ENCODE peak calls at places on chromosomes 3 and 15, in nine cellular contexts. One of them, this sample, is unnamed.

GRCh38 chr15:41648770-41649169 is 11.4 kb upstream of the MGA start:
- DNase-seq in immature natural killer cell: no peak
- DNase-seq in HCEC 1CT: peak; percentile 75
- DNase-seq in DMS79: no peak
- DNase-seq in NCI-H1930: no peak
- DNase-seq in choroid plexus epithelial cell: peak; percentile 61
- DNase-seq in NCI-H1436: no peak
- DNase-seq in EH: peak; percentile 49
- DNase-seq in aorta: no peak
- DNase-seq in this sample: no peak

GRCh38 chr15:101496198-101496986 is 6.9 kb upstream of the PCSK6 start:
- DNase-seq in immature natural killer cell: no peak
- DNase-seq in HCEC 1CT: no peak
- DNase-seq in DMS79: no peak
- DNase-seq in NCI-H1436: no peak
- DNase-seq in EH: no peak
- DNase-seq in NCI-H1930: no peak
- DNase-seq in choroid plexus epithelial cell: no peak
- DNase-seq in aorta: no peak
- DNase-seq in this sample: peak; percentile 19

GRCh38 chr15:60854858-60855568 is 374.1 kb downstream of the RORA start:
- DNase-seq in choroid plexus epithelial cell: peak; percentile 30
- DNase-seq in NCI-H1930: no peak
- DNase-seq in NCI-H1436: no peak
- DNase-seq in aorta: no peak
- DNase-seq in DMS79: no peak
- DNase-seq in immature natural killer cell: no peak
- DNase-seq in EH: no peak
- DNase-seq in HCEC 1CT: peak; percentile 30
- DNase-seq in this sample: peak; percentile 18

GRCh38 chr15:38883987-38884386 is 319.4 kb upstream of the RASGRP1 start:
- DNase-seq in HCEC 1CT: no peak
- DNase-seq in choroid plexus epithelial cell: peak; percentile 43
- DNase-seq in NCI-H1436: no peak
- DNase-seq in NCI-H1930: no peak
- DNase-seq in EH: peak; percentile 93
- DNase-seq in immature natural killer cell: no peak
- DNase-seq in aorta: no peak
- DNase-seq in DMS79: no peak
- DNase-seq in this sample: no peak

GRCh38 chr15:80920271-80920699 is 69.3 kb downstream of the MESD start:
- DNase-seq in immature natural killer cell: peak; percentile 38
- DNase-seq in DMS79: no peak
- DNase-seq in NCI-H1436: no peak
- DNase-seq in HCEC 1CT: no peak
- DNase-seq in choroid plexus epithelial cell: no peak
- DNase-seq in aorta: no peak
- DNase-seq in NCI-H1930: no peak
- DNase-seq in EH: no peak
- DNase-seq in this sample: peak; percentile 43

GRCh38 chr3:151446002-151446340 is 14.9 kb downstream of the IGSF10 start:
- DNase-seq in aorta: no peak
- DNase-seq in immature natural killer cell: no peak
- DNase-seq in EH: no peak
- DNase-seq in NCI-H1930: no peak
- DNase-seq in HCEC 1CT: no peak
- DNase-seq in NCI-H1436: no peak
- DNase-seq in DMS79: no peak
- DNase-seq in choroid plexus epithelial cell: no peak
- DNase-seq in this sample: no peak

GRCh38 chr3:53570709-53571108 is 76.3 kb downstream of the CACNA1D start:
- DNase-seq in EH: peak; percentile 12
- DNase-seq in NCI-H1436: no peak
- DNase-seq in immature natural killer cell: no peak
- DNase-seq in choroid plexus epithelial cell: no peak
- DNase-seq in HCEC 1CT: peak; percentile 12
- DNase-seq in NCI-H1930: no peak
- DNase-seq in DMS79: no peak
- DNase-seq in aorta: no peak
- DNase-seq in this sample: no peak

GRCh38 chr3:127423856-127424765 is 136.3 kb upstream of the PRR20G start:
- DNase-seq in choroid plexus epithelial cell: no peak
- DNase-seq in DMS79: no peak
- DNase-seq in aorta: no peak
- DNase-seq in NCI-H1930: no peak
- DNase-seq in immature natural killer cell: no peak
- DNase-seq in HCEC 1CT: no peak
- DNase-seq in EH: no peak
- DNase-seq in NCI-H1436: no peak
- DNase-seq in this sample: no peak

This sample was measured in GM13977.